ENCODE peak calls at places on chromosomes 2 and 18, in five cellular contexts. P is HuH-7.5; F is LoVo; C is activated B cell treated with CpG ODN at 0.5 μM for 24 hours; E is activated CD8-positive, alpha-beta memory T cell treated with anti-CD3 and anti-CD28 coated beads for 1 hour. W is an unnamed sample.

GRCh38 chr2:102599486-102599885 is 19.9 kb upstream of the SLC9A2 start:
- DNase-seq in E (no peak), F (no peak), P (no peak), C (no peak), W (no peak)

GRCh38 chr18:49619792-49620191 is 57.9 kb downstream of the LIPG start:
- DNase-seq in E (no peak), P (no peak), C (no peak), F (no peak), W (peak)

GRCh38 chr2:122669627-122670026 is 914.2 kb downstream of the TSN start:
- DNase-seq in C (no peak), E (no peak), P (no peak), F (no peak), W (no peak)

GRCh38 chr18:650428-650858 is 7.0 kb upstream of the TYMS start:
- DNase-seq in C (no peak), E (no peak), P (no peak), F (no peak), W (no peak)

GRCh38 chr2:41283079-41283765 is 764.6 kb upstream of the PKDCC start:
- DNase-seq in E (no peak), C (no peak), F (no peak), P (no peak), W (no peak)

GRCh38 chr2:29053223-29053622 is 21.1 kb downstream of the PCARE start:
- DNase-seq in P (no peak), F (peak), C (no peak), E (no peak), W (no peak)

GRCh38 chr2:237195396-237196119 is 109.9 kb downstream of the COPS8 start:
- DNase-seq in E (no peak), P (no peak), C (no peak), F (no peak), W (no peak)

GRCh38 chr2:199973703-199974102 is 18.3 kb downstream of the MAIP1 start:
- DNase-seq in F (peak), C (no peak), E (no peak), P (no peak), W (peak)

GRCh38 chr18:5630766-5631413 is 87.1 kb upstream of the EPB41L3 start:
- DNase-seq in C (no peak), P (no peak), F (no peak), E (no peak), W (no peak)

GRCh38 chr18:45447364-45448265 is 167.7 kb upstream of the SLC14A2 start:
- DNase-seq in E (no peak), F (no peak), P (no peak), C (no peak), W (no peak)

GRCh38 chr2:233707979-233708644 is 4.6 kb upstream of the UGT1A5 start:
- DNase-seq in P (no peak), C (no peak), E (no peak), F (no peak), W (peak)

GRCh38 chr2:174692256-174692830 is 71.9 kb downstream of the CHRNA1 start:
- DNase-seq in E (no peak), C (no peak), P (no peak), F (no peak), W (no peak)

GRCh38 chr2:162457021-162457420 is 113.1 kb downstream of the GCA start:
- DNase-seq in E (no peak), P (no peak), C (no peak), F (no peak), W (no peak)

GRCh38 chr2:221596192-221596591 is 24.1 kb upstream of the EPHA4 start:
- DNase-seq in F (peak), C (no peak), P (no peak), E (no peak), W (peak)

GRCh38 chr2:239295377-239296019 is 105.3 kb downstream of the HDAC4 start:
- DNase-seq in C (no peak), F (no peak), P (no peak), E (no peak), W (no peak)

GRCh38 chr18:68797901-68798300 is at the start of gene CCDC102B:
- DNase-seq in E (no peak), F (no peak), P (no peak), C (no peak), W (peak)

W was measured in adipocyte.